ENCODE peak calls at places on chromosomes 3 and 15, in four cellular contexts. Q, X, K and P are unnamed samples.

GRCh38 chr3:47780727-47781325 is 867 bp downstream of the SMARCC1 start:
- DNase-seq in Q (no peak), X (no peak), K (no peak), P (no peak)

GRCh38 chr3:77931272-77932009 is 891.5 kb downstream of the ROBO2 start:
- DNase-seq in Q (no peak), X (no peak), K (no peak), P (no peak)

GRCh38 chr3:35291837-35292236 is 347.5 kb upstream of the ARPP21 start:
- DNase-seq in Q (no peak), X (no peak), K (no peak), P (no peak)

GRCh38 chr3:147409143-147410121 is at the start of gene ZIC1:
- DNase-seq in Q (no peak), X (no peak), K (no peak), P (peak)

GRCh38 chr15:83720466-83720865 is 66.5 kb downstream of the ADAMTSL3 start:
- DNase-seq in Q (no peak), X (no peak), K (no peak), P (no peak)

GRCh38 chr3:151067158-151067557 is 18.3 kb upstream of the MED12L start:
- DNase-seq in Q (no peak), X (no peak), K (no peak), P (no peak)

GRCh38 chr3:191329654-191330308 is 545 bp downstream of the UTS2B start:
- DNase-seq in Q (peak), X (peak), K (no peak), P (no peak)

GRCh38 chr3:107962946-107963345 is 127.9 kb downstream of the CD47 start:
- DNase-seq in Q (no peak), X (no peak), K (no peak), P (no peak)

GRCh38 chr15:85690546-85691226 is 104.0 kb downstream of the KLHL25 start:
- DNase-seq in Q (no peak), X (no peak), K (no peak), P (no peak)

GRCh38 chr15:101264011-101264410 is 12.2 kb upstream of the CHSY1 start:
- DNase-seq in Q (no peak), X (peak), K (no peak), P (no peak)

GRCh38 chr3:185205865-185206264 is 48.0 kb downstream of the EHHADH start:
- DNase-seq in Q (no peak), X (no peak), K (no peak), P (no peak)

GRCh38 chr3:124636863-124637296 is 93.4 kb upstream of the UMPS start:
- DNase-seq in Q (no peak), X (no peak), K (no peak), P (no peak)

GRCh38 chr3:96931491-96931890 is 117.1 kb downstream of the EPHA6 start:
- DNase-seq in Q (no peak), X (no peak), K (no peak), P (peak)

GRCh38 chr3:193782280-193782654 is 189.3 kb downstream of the OPA1 start:
- DNase-seq in Q (no peak), X (no peak), K (no peak), P (no peak)

GRCh38 chr3:47315069-47315647 is 32.4 kb downstream of the KLHL18 start:
- DNase-seq in Q (peak), X (peak), K (no peak), P (no peak)

GRCh38 chr3:183312433-183312832 is 59.4 kb downstream of the B3GNT5 start:
- DNase-seq in Q (no peak), X (no peak), K (no peak), P (no peak)

GRCh38 chr15:22918056-22918455 is 62.1 kb downstream of the CYFIP1 start:
- DNase-seq in Q (no peak), X (no peak), K (no peak), P (no peak)

GRCh38 chr3:10547841-10548783 is 42.7 kb upstream of the ATP2B2 start:
- DNase-seq in Q (no peak), X (no peak), K (no peak), P (no peak)

GRCh38 chr3:42148982-42149432 is 57.9 kb downstream of the TRAK1 start:
- DNase-seq in Q (peak), X (peak), K (no peak), P (no peak)

GRCh38 chr15:70447927-70448698 is 315.2 kb downstream of the UACA start:
- DNase-seq in Q (peak), X (peak), K (peak), P (peak)

GRCh38 chr15:91067026-91067425 is 33.0 kb upstream of the SV2B start:
- DNase-seq in Q (no peak), X (no peak), K (no peak), P (no peak)

GRCh38 chr3:23981136-23981535 is 36.0 kb downstream of the NR1D2 start:
- DNase-seq in Q (peak), X (peak), K (no peak), P (no peak)

GRCh38 chr3:71428841-71429609 is 154.5 kb downstream of the FOXP1 start:
- DNase-seq in Q (no peak), X (peak), K (no peak), P (peak)

GRCh38 chr3:129892486-129892856 is 1.0 kb downstream of the TMCC1 start:
- DNase-seq in Q (no peak), X (no peak), K (peak), P (peak)

GRCh38 chr3:10290476-10291138 is 2.1 kb downstream of the GHRL start:
- DNase-seq in Q (peak), X (no peak), K (no peak), P (no peak)

GRCh38 chr3:169133178-169134161 is 530.0 kb downstream of the MECOM start:
- DNase-seq in Q (no peak), X (no peak), K (no peak), P (no peak)

GRCh38 chr15:42097018-42097417 is 2.7 kb upstream of the PLA2G4D start:
- DNase-seq in Q (no peak), X (no peak), K (no peak), P (no peak)

GRCh38 chr15:93088200-93088980 is 621 bp downstream of the RGMA start:
- DNase-seq in Q (peak), X (no peak), K (peak), P (peak)

GRCh38 chr3:48199117-48199516 is 10.9 kb upstream of the CDC25A start:
- DNase-seq in Q (no peak), X (no peak), K (no peak), P (peak)

GRCh38 chr15:36007699-36008098 is 461.7 kb upstream of the DPH6 start:
- DNase-seq in Q (no peak), X (no peak), K (no peak), P (no peak)

GRCh38 chr3:25885544-25885943 is 95.7 kb downstream of the OXSM start:
- DNase-seq in Q (no peak), X (no peak), K (no peak), P (no peak)

GRCh38 chr3:16249336-16249735 is 15.4 kb downstream of the DPH3 start:
- DNase-seq in Q (no peak), X (no peak), K (no peak), P (no peak)

GRCh38 chr3:57068437-57069089 is 8.1 kb downstream of the SPATA12 start:
- DNase-seq in Q (peak), X (peak), K (no peak), P (peak)

GRCh38 chr15:38069001-38069400 is 134.6 kb downstream of the TMCO5A start:
- DNase-seq in Q (no peak), X (no peak), K (no peak), P (no peak)

GRCh38 chr15:80985976-80986375 is 3.6 kb downstream of the MESD start:
- DNase-seq in Q (no peak), X (no peak), K (no peak), P (no peak)

GRCh38 chr3:10366681-10367101 is 45.8 kb upstream of the SEC13 start:
- DNase-seq in Q (no peak), X (no peak), K (peak), P (no peak)

GRCh38 chr3:190070623-190071347 is 49.9 kb downstream of the P3H2 start:
- DNase-seq in Q (no peak), X (no peak), K (no peak), P (no peak)

GRCh38 chr15:90083419-90083818 is 18.8 kb downstream of the IDH2 start:
- DNase-seq in Q (no peak), X (no peak), K (no peak), P (no peak)

GRCh38 chr3:51974277-51974962 is 444 bp upstream of the ABHD14A start:
- DNase-seq in Q (peak), X (peak), K (no peak), P (peak)